ENCODE peak calls at places on chromosomes 13 and 19, in seven cellular contexts. L is CD8-positive, alpha-beta T cell; J is heart left ventricle; U is stomach; G is tibial artery; C is heart right ventricle; Z is brain microvascular endothelial cell. B is an unnamed sample.

GRCh38 chr19:20060282-20060681 is 17.5 kb upstream of the ZNF90 start:
- DNase-seq in L (no peak), J (no peak), U (no peak), G (no peak), C (no peak), Z (no peak), B (no peak)

GRCh38 chr19:18756896-18757295 is 34.2 kb downstream of the COMP start:
- DNase-seq in L (no peak), J (no peak), U (peak; percentile 46), G (no peak), C (no peak), Z (no peak), B (no peak)

GRCh38 chr19:45137179-45137761 is 23.5 kb downstream of the NKPD1 start:
- DNase-seq in L (no peak), J (no peak), U (no peak), G (no peak), C (peak; percentile 68), Z (no peak), B (no peak)

GRCh38 chr19:4584670-4585460 is 25.4 kb upstream of the SEMA6B start:
- DNase-seq in L (no peak), J (no peak), U (no peak), G (no peak), C (no peak), Z (no peak), B (no peak)

GRCh38 chr13:97944396-97945029 is 9.0 kb upstream of the IPO5 start:
- DNase-seq in L (no peak), J (no peak), U (no peak), G (no peak), C (no peak), Z (peak; percentile 41), B (no peak)

GRCh38 chr19:10193666-10194499 is 870 bp downstream of the DNMT1 start:
- DNase-seq in L (peak; percentile 15), J (no peak), U (no peak), G (peak; percentile 30), C (no peak), Z (peak; percentile 31), B (no peak)

GRCh38 chr13:102310691-102311432 is 91.0 kb downstream of the FGF14 start:
- DNase-seq in L (no peak), J (no peak), U (no peak), G (peak; percentile 79), C (no peak), Z (no peak), B (no peak)

GRCh38 chr13:31797154-31797775 is 57.9 kb downstream of the RXFP2 start:
- DNase-seq in L (no peak), J (no peak), U (no peak), G (no peak), C (no peak), Z (peak; percentile 17), B (no peak)

GRCh38 chr13:104385409-104385808 is 1319.2 kb upstream of the SLC10A2 start:
- DNase-seq in L (no peak), J (no peak), U (no peak), G (no peak), C (no peak), Z (peak; percentile 71), B (peak; percentile 10)

GRCh38 chr13:33158830-33159229 is 126.7 kb downstream of the STARD13 start:
- DNase-seq in L (no peak), J (no peak), U (no peak), G (no peak), C (no peak), Z (peak; percentile 90), B (no peak)

GRCh38 chr19:15469513-15470297 is 5.4 kb upstream of the RASAL3 start:
- DNase-seq in L (no peak), J (no peak), U (no peak), G (no peak), C (no peak), Z (no peak), B (no peak)

GRCh38 chr19:5990289-5990797 is 12.4 kb upstream of the RANBP3 start:
- DNase-seq in L (no peak), J (no peak), U (no peak), G (no peak), C (no peak), Z (no peak), B (no peak)

GRCh38 chr13:26971990-26972888 is 199.4 kb downstream of the USP12 start:
- DNase-seq in L (no peak), J (peak; percentile 34), U (peak; percentile 69), G (no peak), C (no peak), Z (no peak), B (no peak)

GRCh38 chr19:48629599-48630288 is 7.4 kb downstream of the DBP start:
- DNase-seq in L (no peak), J (peak; percentile 75), U (peak; percentile 89), G (no peak), C (no peak), Z (peak; percentile 56), B (no peak)

GRCh38 chr19:48456864-48457263 is 1.5 kb downstream of the KCNJ14 start:
- DNase-seq in L (no peak), J (no peak), U (no peak), G (no peak), C (no peak), Z (no peak), B (no peak)

GRCh38 chr19:38793186-38793585 is 4.2 kb downstream of the LGALS7B start:
- DNase-seq in L (no peak), J (no peak), U (no peak), G (no peak), C (no peak), Z (peak; percentile 24), B (no peak)

GRCh38 chr19:9883231-9883758 is 48.2 kb downstream of the PIN1 start:
- DNase-seq in L (no peak), J (no peak), U (no peak), G (no peak), C (no peak), Z (no peak), B (no peak)

GRCh38 chr19:15101479-15102082 is 5.6 kb upstream of the SYDE1 start:
- DNase-seq in L (peak; percentile 20), J (no peak), U (peak; percentile 52), G (no peak), C (no peak), Z (peak; percentile 53), B (no peak)

GRCh38 chr19:33040994-33041827 is 23.5 kb downstream of the RHPN2 start:
- DNase-seq in L (no peak), J (no peak), U (peak; percentile 50), G (no peak), C (no peak), Z (no peak), B (peak; percentile 24)

GRCh38 chr19:17915940-17916593 is 16.7 kb upstream of the CCDC124 start:
- DNase-seq in L (no peak), J (no peak), U (peak; percentile 44), G (no peak), C (no peak), Z (no peak), B (no peak)

GRCh38 chr19:53910170-53910518 is 1.1 kb downstream of the CACNG7 start:
- DNase-seq in L (no peak), J (no peak), U (no peak), G (no peak), C (no peak), Z (no peak), B (no peak)

GRCh38 chr19:50462970-50463369 is 13.3 kb upstream of the EMC10 start:
- DNase-seq in L (no peak), J (no peak), U (no peak), G (no peak), C (no peak), Z (no peak), B (no peak)
- H3K36me3 ChIP-seq in L (no peaks in the 10 kb centered on the region), J (no peaks in the 10 kb centered on the region), U (no peaks in the 10 kb centered on the region), G (no peaks in the 10 kb centered on the region), C (no peaks in the 10 kb centered on the region), Z (no peaks in the 10 kb centered on the region), B (no peaks in the 10 kb centered on the region)

GRCh38 chr19:617551-618246 is 15.6 kb downstream of the POLRMT start:
- DNase-seq in L (no peak), J (no peak), U (no peak), G (no peak), C (no peak), Z (no peak), B (no peak)

GRCh38 chr19:618247-618619 is 15.1 kb downstream of the POLRMT start:
- DNase-seq in L (no peak), J (no peak), U (no peak), G (no peak), C (no peak), Z (no peak), B (no peak)

GRCh38 chr19:620166-620862 is 13.0 kb downstream of the POLRMT start:
- DNase-seq in L (no peak), J (no peak), U (no peak), G (no peak), C (no peak), Z (no peak), B (no peak)

GRCh38 chr19:619286-620002 is 13.9 kb downstream of the POLRMT start:
- DNase-seq in L (no peak), J (no peak), U (no peak), G (no peak), C (no peak), Z (no peak), B (no peak)

GRCh38 chr19:618674-619285 is 14.6 kb downstream of the POLRMT start:
- DNase-seq in L (no peak), J (no peak), U (no peak), G (no peak), C (no peak), Z (no peak), B (no peak)
- H3K36me3 ChIP-seq in L (peaks cover 20% of the 10 kb centered on the region), J (peaks cover 64% of the 10 kb centered on the region), U (peaks cover 71% of the 10 kb centered on the region), G (peaks cover 71% of the 10 kb centered on the region), C (peaks cover 66% of the 10 kb centered on the region), Z (peaks cover 64% of the 10 kb centered on the region), B (peaks cover 23% of the 10 kb centered on the region)

GRCh38 chr13:113224486-113224885 is 15.1 kb downstream of the CUL4A start:
- DNase-seq in L (no peak), J (no peak), U (no peak), G (no peak), C (peak; percentile 37), Z (no peak), B (no peak)
- H3K36me3 ChIP-seq in L (peaks cover 53% of the 10 kb centered on the region), J (peaks cover 90% of the 10 kb centered on the region), U (peaks cover 98% of the 10 kb centered on the region), G (peaks cover 94% of the 10 kb centered on the region), C (peaks cover 97% of the 10 kb centered on the region), Z (peaks cover 70% of the 10 kb centered on the region), B (peaks cover 26% of the 10 kb centered on the region)

DNA sequence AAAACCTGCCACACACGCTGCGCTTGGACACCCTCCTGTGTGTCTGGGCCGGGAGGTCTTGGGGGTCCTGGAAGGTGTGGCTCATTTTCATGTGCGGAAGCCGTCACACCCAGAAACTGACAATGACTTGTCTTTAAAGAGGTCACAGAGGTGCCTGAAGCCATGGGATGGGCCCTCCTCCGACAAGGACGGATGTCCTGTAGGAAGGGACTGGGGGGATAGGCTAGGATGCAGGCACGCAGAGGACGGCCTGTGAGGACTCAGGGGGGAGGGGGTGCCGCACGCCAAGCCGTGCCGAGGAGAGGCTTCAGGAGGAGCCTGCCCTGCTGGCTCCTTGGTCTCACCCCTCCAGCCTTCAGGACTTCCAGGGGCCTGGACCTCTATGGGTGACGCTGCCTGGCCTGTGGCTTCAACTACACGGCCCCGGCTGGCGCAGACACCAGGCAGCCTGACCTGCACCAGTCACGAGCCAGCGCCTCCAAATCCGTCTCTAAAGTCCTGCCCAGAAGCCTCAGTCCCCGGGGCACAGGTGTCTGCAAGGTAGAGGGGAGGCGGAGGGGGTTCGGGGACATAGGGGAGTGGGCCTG is 12.7 kb downstream of the IZUMO4 start:
- DNase-seq in L (no peak), J (no peak), U (no peak), G (no peak), C (no peak), Z (no peak), B (no peak)
- H3K36me3 ChIP-seq in L (peaks cover 35% of the 10 kb centered on the region), J (peaks cover 96% of the 10 kb centered on the region), U (peaks cover 98% of the 10 kb centered on the region), G (peaks cover 99% of the 10 kb centered on the region), C (peaks cover 95% of the 10 kb centered on the region), Z (peaks cover 87% of the 10 kb centered on the region), B (peaks cover 70% of the 10 kb centered on the region)